ENCODE peak calls at places on chromosomes 16 and 17, in four cellular contexts. I is activated CD4-positive, alpha-beta memory T cell treated with anti-CD3 and anti-CD28 coated beads, Interleukin-2, amount 10 ng/mL, durations not matched to agents 7 days and 5 days; X is cardiac fibroblast; B is NCI-H748 treated with DMSO at 0.1 percent for 48 hours. T is an unnamed sample.

GRCh38 chr16:9099131-9099625 is 7.7 kb downstream of the HAPSTR1 start:
- DNase-seq in B (no peak), I (no peak), X (peak), T (no peak)

GRCh38 chr17:27446569-27447301 is 9.5 kb upstream of the KSR1 start:
- DNase-seq in I (no peak), B (no peak), X (peak), T (peak)

GRCh38 chr16:8567355-8568230 is 22.7 kb downstream of the TMEM114 start:
- DNase-seq in B (peak), I (peak), X (peak), T (peak)

GRCh38 chr16:88807142-88807625 is 3.6 kb downstream of the CDT1 start:
- DNase-seq in I (no peak), B (no peak), X (no peak), T (no peak)

GRCh38 chr16:69364088-69364487 is 12.5 kb upstream of the TMED6 start:
- DNase-seq in I (no peak), X (no peak), B (no peak), T (no peak)

GRCh38 chr16:84680165-84680842 is 19.5 kb upstream of the USP10 start:
- DNase-seq in X (no peak), I (no peak), B (no peak), T (no peak)

GRCh38 chr16:12646490-12647274 is 157.0 kb downstream of the CPPED1 start:
- DNase-seq in B (no peak), I (peak), X (no peak), T (no peak)

GRCh38 chr16:67393111-67393789 is at the start of gene TPPP3:
- DNase-seq in B (peak), X (peak), I (peak), T (peak)

GRCh38 chr17:77460514-77461046 is 319.8 kb downstream of the SEC14L1 start:
- DNase-seq in X (no peak), B (no peak), I (no peak), T (no peak)

GRCh38 chr16:23544436-23544835 is 12.7 kb downstream of the EARS2 start:
- DNase-seq in X (no peak), I (no peak), B (no peak), T (no peak)

GRCh38 chr16:86975445-86975844 is 341.7 kb downstream of the C16orf95 start:
- DNase-seq in B (no peak), I (no peak), X (peak), T (peak)

GRCh38 chr17:50209133-50209471 is 7.7 kb upstream of the COL1A1 start:
- DNase-seq in I (no peak), X (no peak), B (no peak), T (no peak)

GRCh38 chr16:53865492-53865863 is 161.5 kb downstream of the FTO start:
- DNase-seq in B (no peak), X (peak), I (no peak), T (no peak)

GRCh38 chr17:64051153-64051552 is 30.7 kb upstream of the ICAM2 start:
- DNase-seq in B (no peak), X (no peak), I (peak), T (no peak)

GRCh38 chr17:42843358-42843934 is 934 bp upstream of the AOC2 start:
- DNase-seq in I (no peak), X (peak), B (peak), T (peak)

GRCh38 chr16:53668869-53669268 is 34.8 kb downstream of the RPGRIP1L start:
- DNase-seq in I (no peak), B (no peak), X (peak), T (no peak)

GRCh38 chr16:88764913-88765349 is 20.1 kb downstream of the PIEZO1 start:
- DNase-seq in I (no peak), B (no peak), X (peak), T (no peak)

GRCh38 chr16:76487411-76488064 is 210.3 kb downstream of the CNTNAP4 start:
- DNase-seq in B (no peak), I (no peak), X (no peak), T (no peak)

GRCh38 chr17:4187076-4187475 is 44.1 kb downstream of the CYB5D2 start:
- DNase-seq in X (no peak), I (no peak), B (no peak), T (no peak)